ENCODE peak calls at places on chromosomes 16 and 17, in ten cellular contexts. Z is mammary epithelial cell, C is body of pancreas, W is prostate gland, T is psoas muscle, R is heart left ventricle, J is PC-3, X is sigmoid colon, K is fibroblast of lung, B is IMR-90. P is an unnamed sample.

GRCh38 chr16:76854234-76854633 is 336.8 kb upstream of the MON1B start:
- DNase-seq in Z (no peak), C (peak; percentile 18), W (no peak), T (no peak), R (no peak), J (peak; percentile 29), X (no peak), K (peak; percentile 6), B (no peak), P (no peak)

GRCh38 chr17:28967240-28968135 is 16.2 kb upstream of the PHF12 start:
- DNase-seq in Z (no peak), C (no peak), W (no peak), T (no peak), R (no peak), J (no peak), X (no peak), K (no peak), B (no peak), P (no peak)

GRCh38 chr17:5695480-5695879 is 111.2 kb upstream of the NLRP1 start:
- DNase-seq in Z (no peak), C (no peak), W (no peak), T (no peak), R (no peak), J (no peak), X (no peak), K (no peak), B (no peak), P (no peak)

GRCh38 chr16:47448830-47449575 is 11.9 kb downstream of the ITFG1 start:
- DNase-seq in Z (no peak), C (no peak), W (no peak), T (no peak), R (no peak), J (no peak), X (no peak), K (no peak), B (no peak), P (no peak)

GRCh38 chr17:39943702-39944392 is 16.3 kb downstream of the LRRC3C start:
- DNase-seq in Z (no peak), C (no peak), W (no peak), T (no peak), R (no peak), J (no peak), X (no peak), K (no peak), B (no peak), P (no peak)

GRCh38 chr16:48965391-48965790 is 316.2 kb downstream of the CBLN1 start:
- DNase-seq in Z (no peak), C (no peak), W (no peak), T (no peak), R (no peak), J (peak; percentile 51), X (no peak), K (peak; percentile 50), B (peak; percentile 47), P (no peak)

GRCh38 chr17:27398691-27399090 is 57.6 kb upstream of the KSR1 start:
- DNase-seq in Z (no peak), C (no peak), W (no peak), T (no peak), R (no peak), J (no peak), X (no peak), K (no peak), B (no peak), P (no peak)

GRCh38 chr17:82052638-82053059 is 951 bp downstream of the GPS1 start:
- DNase-seq in Z (no peak), C (no peak), W (no peak), T (peak; percentile 11), R (no peak), J (no peak), X (no peak), K (no peak), B (no peak), P (no peak)

GRCh38 chr16:89224665-89225064 is 7.2 kb downstream of the ZNF778 start:
- DNase-seq in Z (no peak), C (no peak), W (no peak), T (no peak), R (no peak), J (no peak), X (no peak), K (no peak), B (no peak), P (no peak)

GRCh38 chr17:33260638-33261037 is 32.5 kb downstream of the ASIC2 start:
- DNase-seq in Z (no peak), C (no peak), W (no peak), T (no peak), R (no peak), J (no peak), X (no peak), K (no peak), B (no peak), P (no peak)

GRCh38 chr17:7019839-7020519 is 2.9 kb upstream of the BCL6B start:
- DNase-seq in Z (no peak), C (peak; percentile 72), W (no peak), T (peak; percentile 58), R (peak; percentile 69), J (peak; percentile 51), X (peak; percentile 83), K (peak; percentile 65), B (peak; percentile 23), P (no peak)

GRCh38 chr17:80117491-80118401 is 16.4 kb downstream of the GAA start:
- DNase-seq in Z (no peak), C (no peak), W (no peak), T (no peak), R (no peak), J (no peak), X (no peak), K (no peak), B (no peak), P (no peak)

GRCh38 chr17:36854982-36855381 is 82.3 kb upstream of the LHX1 start:
- DNase-seq in Z (no peak), C (no peak), W (no peak), T (no peak), R (no peak), J (no peak), X (no peak), K (no peak), B (no peak), P (no peak)

GRCh38 chr16:1485847-1486496 is 2.8 kb downstream of the PTX4 start:
- DNase-seq in Z (no peak), C (no peak), W (no peak), T (no peak), R (no peak), J (no peak), X (no peak), K (no peak), B (no peak), P (no peak)

GRCh38 chr17:43176119-43176570 is 5.1 kb downstream of the NBR1 start:
- DNase-seq in Z (no peak), C (no peak), W (no peak), T (no peak), R (no peak), J (no peak), X (no peak), K (no peak), B (no peak), P (no peak)
- H3K4me1 ChIP-seq in Z (peaks cover 19% of the 10 kb centered on the region), C (peaks cover 42% of the 10 kb centered on the region), W (peaks cover 3% of the 10 kb centered on the region), T (peaks cover 48% of the 10 kb centered on the region), R (peaks cover 66% of the 10 kb centered on the region), J (peaks cover 11% of the 10 kb centered on the region), X (no peaks in the 10 kb centered on the region), K (peaks cover 11% of the 10 kb centered on the region), B (peaks cover 2% of the 10 kb centered on the region), P (peaks cover 14% of the 10 kb centered on the region)

GRCh38 chr16:59259964-59260348 is 525.8 kb upstream of the GOT2 start:
- DNase-seq in Z (no peak), C (no peak), W (no peak), T (no peak), R (no peak), J (no peak), X (no peak), K (no peak), B (no peak), P (no peak)
- H3K27ac ChIP-seq in Z (no peak overlapping the region), C (no peak overlapping the region), W (no peak overlapping the region), T (no peak overlapping the region), R (no peak overlapping the region), J (no peak overlapping the region), X (no peak overlapping the region), K (no peak overlapping the region), B (no peak overlapping the region), P (no peak overlapping the region)

DNA sequence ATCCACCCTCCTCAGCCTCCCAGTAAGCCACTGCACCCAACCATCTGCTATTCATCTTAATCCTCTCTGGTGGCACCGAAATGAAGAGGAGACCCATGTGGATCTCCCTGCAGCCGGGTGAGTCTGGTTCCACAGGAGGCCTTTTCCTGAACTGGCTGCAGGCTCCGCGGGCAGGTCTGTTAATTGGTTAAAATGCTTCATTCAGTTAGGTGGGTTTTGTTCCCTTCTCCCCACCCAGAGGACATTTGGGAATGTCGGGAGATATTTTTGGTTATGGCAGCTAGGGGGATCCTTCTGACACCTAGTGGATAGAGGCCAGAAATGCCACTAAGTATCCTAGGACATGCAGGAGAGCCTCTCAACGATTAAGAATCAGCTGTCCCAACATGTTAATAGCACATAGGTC is 16.7 kb downstream of the C16orf54 start:
- DNase-seq in Z (peak; percentile 25), C (no peak), W (no peak), T (no peak), R (no peak), J (peak; percentile 50), X (no peak), K (peak; percentile 56), B (peak; percentile 49), P (no peak)
- TF ChIP-seq CTCF in Z (peak; percentile 56), C (peak; percentile 53), W (peak; percentile 13), T (peak; percentile 42), R (peak; percentile 53), J (peak; percentile 60), X (peak; percentile 30), K (peak; percentile 59), B (peak; percentile 69), P (peak; percentile 80)

DNA sequence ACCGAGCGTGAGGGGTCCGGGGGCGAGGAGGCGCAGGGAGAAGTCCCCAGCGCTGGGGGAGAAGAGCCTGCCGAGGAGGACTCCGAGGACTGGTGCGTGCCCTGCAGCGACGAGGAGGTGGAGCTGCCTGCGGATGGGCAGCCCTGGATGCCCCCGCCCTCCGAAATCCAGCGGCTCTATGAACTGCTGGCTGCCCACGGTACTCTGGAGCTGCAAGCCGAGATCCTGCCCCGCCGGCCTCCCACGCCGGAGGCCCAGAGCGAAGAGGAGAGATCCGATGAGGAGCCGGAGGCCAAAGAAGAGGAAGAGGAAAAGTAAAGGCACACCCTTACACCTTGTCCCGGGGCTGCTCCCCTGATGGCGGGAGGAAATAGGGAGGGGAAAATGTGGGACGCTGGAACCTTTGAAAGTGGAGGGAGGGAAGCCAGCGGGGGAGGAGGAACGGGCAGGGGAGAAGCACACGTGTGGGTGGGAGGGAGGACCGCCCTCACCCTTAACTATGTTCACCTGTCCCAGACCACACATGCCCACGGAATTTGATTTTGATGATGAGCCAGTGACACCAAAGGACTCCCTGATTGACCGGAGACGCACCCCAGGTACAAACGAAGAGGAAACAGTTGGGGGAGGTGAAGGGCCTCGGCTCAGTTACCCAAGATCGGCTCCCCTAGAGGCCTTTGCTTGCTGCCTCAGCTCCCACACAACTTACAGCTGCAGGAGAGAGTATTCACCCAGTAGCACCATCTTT is 916 bp downstream of the PAGR1 start:
- DNase-seq in Z (peak; percentile 69), C (peak; percentile 64), W (peak; percentile 55), T (peak; percentile 61), R (peak; percentile 72), J (peak; percentile 49), X (peak; percentile 88), K (peak; percentile 53), B (peak; percentile 60), P (peak; percentile 60)
- H3K4me1 ChIP-seq in Z (peaks cover 39% of the 10 kb centered on the region), C (peaks cover 60% of the 10 kb centered on the region), W (peaks cover 5% of the 10 kb centered on the region), T (peaks cover 34% of the 10 kb centered on the region), R (peaks cover 71% of the 10 kb centered on the region), J (peaks cover 47% of the 10 kb centered on the region), X (no peaks in the 10 kb centered on the region), K (peaks cover 34% of the 10 kb centered on the region), B (peaks cover 17% of the 10 kb centered on the region), P (no peaks in the 10 kb centered on the region)